ENCODE peak calls at places on chromosomes 1 and 21, in nine cellular contexts. C is SJCRH30, P is K562, V is uterus, K is kidney, F is pancreas, N is fibroblast of lung, B is brain microvascular endothelial cell, T is right atrium auricular region. W is an unnamed sample.

GRCh38 chr1:65235867-65236805 is 73.2 kb upstream of the DNAJC6 start:
- DNase-seq in T (no peak), C (no peak), N (peak; percentile 54), B (no peak), K (no peak), F (no peak), P (peak; percentile 43), V (no peak), W (no peak)

GRCh38 chr1:119682141-119682540 is 29.6 kb upstream of the PHGDH start:
- DNase-seq in T (no peak), C (no peak), P (no peak), B (no peak), N (no peak), K (no peak), F (no peak), V (no peak), W (no peak)

GRCh38 chr1:39971138-39971537 is 16.2 kb downstream of the MFSD2A start:
- DNase-seq in T (no peak), V (no peak), P (no peak), B (no peak), N (no peak), K (no peak), C (no peak), F (no peak), W (no peak)

GRCh38 chr1:217333939-217334338 is 297.0 kb downstream of the GPATCH2 start:
- DNase-seq in T (no peak), N (peak; percentile 52), F (no peak), B (no peak), K (no peak), V (no peak), C (peak; percentile 41), P (peak; percentile 12), W (no peak)

GRCh38 chr1:41913025-41913424 is 5.7 kb downstream of the HIVEP3 start:
- DNase-seq in N (no peak), V (no peak), P (no peak), B (no peak), K (no peak), T (no peak), F (no peak), C (no peak), W (no peak)

GRCh38 chr1:218772575-218772974 is 401.1 kb upstream of the LYPLAL1 start:
- DNase-seq in V (no peak), B (peak; percentile 20), K (no peak), N (peak; percentile 65), C (no peak), T (no peak), F (no peak), P (no peak), W (no peak)

GRCh38 chr1:98963359-98963758 is 41.3 kb downstream of the PLPPR5 start:
- DNase-seq in K (no peak), C (no peak), F (no peak), V (no peak), T (no peak), N (no peak), B (peak; percentile 64), P (no peak), W (no peak)

GRCh38 chr1:157774412-157774811 is 2.5 kb downstream of the FCRL2 start:
- DNase-seq in C (no peak), K (no peak), P (no peak), B (no peak), N (no peak), V (no peak), T (no peak), F (no peak), W (no peak)

GRCh38 chr1:164673584-164674214 is 114.7 kb downstream of the PBX1 start:
- DNase-seq in F (no peak), K (no peak), B (no peak), T (no peak), N (no peak), P (peak; percentile 72), V (no peak), C (no peak), W (no peak)

GRCh38 chr1:4760088-4760487 is 105.7 kb downstream of the AJAP1 start:
- DNase-seq in P (no peak), C (no peak), B (no peak), V (no peak), F (no peak), N (no peak), K (no peak), T (no peak), W (no peak)

GRCh38 chr1:183105449-183105848 is 80.6 kb upstream of the LAMC2 start:
- DNase-seq in P (no peak), F (no peak), V (no peak), N (peak; percentile 86), K (no peak), T (no peak), C (no peak), B (peak; percentile 32), W (no peak)

GRCh38 chr1:184567016-184567415 is 180.2 kb downstream of the C1orf21 start:
- DNase-seq in C (no peak), B (no peak), N (no peak), V (no peak), T (no peak), P (no peak), F (no peak), K (no peak), W (no peak)

GRCh38 chr1:155178441-155179106 is 4.9 kb downstream of the TRIM46 start:
- DNase-seq in T (no peak), N (no peak), F (peak; percentile 31), K (peak; percentile 79), V (peak; percentile 26), B (no peak), C (no peak), P (no peak), W (no peak)

GRCh38 chr1:44447051-44447806 is 42.2 kb downstream of the RNF220 start:
- DNase-seq in N (peak; percentile 3), B (no peak), C (no peak), P (no peak), T (no peak), F (no peak), K (no peak), V (no peak), W (no peak)

GRCh38 chr1:206005234-206005633 is 2.0 kb upstream of the RAB7B start:
- DNase-seq in C (no peak), P (no peak), N (no peak), T (no peak), B (no peak), K (no peak), F (no peak), V (no peak), W (no peak)

GRCh38 chr1:17502326-17502778 is 37.1 kb upstream of the ARHGEF10L start:
- DNase-seq in P (peak; percentile 79), F (peak; percentile 89), V (peak; percentile 85), T (peak; percentile 88), N (peak; percentile 93), B (peak; percentile 79), K (peak; percentile 94), C (peak; percentile 89), W (peak; percentile 7)

GRCh38 chr1:211876849-211877248 is 46.3 kb upstream of the LPGAT1 start:
- DNase-seq in V (no peak), C (no peak), N (no peak), K (no peak), F (no peak), P (no peak), B (no peak), T (no peak), W (no peak)

GRCh38 chr21:36959020-36959835 is 7.2 kb downstream of the HLCS start:
- DNase-seq in F (no peak), V (no peak), C (no peak), B (no peak), P (no peak), T (no peak), K (no peak), N (no peak), W (no peak)

DNA sequence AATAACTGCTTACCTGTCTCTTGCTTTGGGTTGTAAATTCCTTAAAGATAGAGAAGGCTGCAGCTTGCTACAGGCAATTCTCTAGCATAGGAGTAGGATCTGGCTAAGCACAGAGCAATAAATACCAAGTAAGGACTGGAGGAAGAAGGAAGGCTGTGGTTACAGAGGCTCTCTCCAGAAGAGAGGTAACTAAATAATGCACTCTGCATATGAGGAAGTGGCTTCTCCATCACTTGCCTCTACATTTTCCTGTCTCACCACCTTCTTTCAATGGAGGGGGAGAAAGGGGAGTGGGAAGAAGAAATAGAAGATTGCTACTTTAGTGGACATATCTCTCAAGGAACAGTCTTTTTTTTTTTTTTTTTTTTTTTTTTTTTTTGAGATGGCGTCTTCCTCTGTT is 60.9 kb upstream of the LAX1 start:
- DNase-seq in P (no peak), F (no peak), B (no peak), N (no peak), T (no peak), K (no peak), C (no peak), V (no peak), W (no peak)
- H3K36me3 ChIP-seq in P (peaks cover 58% of the 10 kb centered on the region), F (no peaks in the 10 kb centered on the region), B (peaks cover 61% of the 10 kb centered on the region), N (peaks cover 41% of the 10 kb centered on the region), T (peaks cover 100% of the 10 kb centered on the region), K (peaks cover 13% of the 10 kb centered on the region), C (no peaks in the 10 kb centered on the region), V (no peaks in the 10 kb centered on the region), W (peaks cover 17% of the 10 kb centered on the region)

GRCh38 chr1:27931184-27931583 is 3.6 kb upstream of the SMPDL3B start:
- DNase-seq in N (no peak), P (no peak), B (no peak), K (no peak), F (no peak), C (no peak), T (no peak), V (no peak), W (no peak)
- H3K36me3 ChIP-seq in N (no peaks in the 10 kb centered on the region), P (no peaks in the 10 kb centered on the region), B (no peaks in the 10 kb centered on the region), K (no peaks in the 10 kb centered on the region), F (no peaks in the 10 kb centered on the region), C (no peaks in the 10 kb centered on the region), T (no peaks in the 10 kb centered on the region), V (no peaks in the 10 kb centered on the region), W (no peaks in the 10 kb centered on the region)

GRCh38 chr1:201808633-201808990 is 20.3 kb upstream of the IPO9 start:
- DNase-seq in T (no peak), V (no peak), C (no peak), N (no peak), K (no peak), P (no peak), F (no peak), B (no peak), W (no peak)
- H3K36me3 ChIP-seq in T (peaks cover 81% of the 10 kb centered on the region), V (no peaks in the 10 kb centered on the region), C (peaks cover 86% of the 10 kb centered on the region), N (peaks cover 55% of the 10 kb centered on the region), K (peaks cover 21% of the 10 kb centered on the region), P (peaks cover 34% of the 10 kb centered on the region), F (no peaks in the 10 kb centered on the region), B (peaks cover 98% of the 10 kb centered on the region), W (no peaks in the 10 kb centered on the region)

GRCh38 chr1:46013566-46013965 is 118.9 kb downstream of the PIK3R3 start:
- DNase-seq in V (no peak), C (no peak), T (peak; percentile 18), N (no peak), P (no peak), B (no peak), F (no peak), K (no peak), W (no peak)

GRCh38 chr1:46005594-46005993 is 126.8 kb downstream of the PIK3R3 start:
- DNase-seq in V (no peak), P (no peak), K (no peak), T (no peak), B (no peak), C (no peak), N (no peak), F (no peak), W (no peak)

GRCh38 chr1:46008585-46008984 is 123.8 kb downstream of the PIK3R3 start:
- DNase-seq in N (no peak), B (no peak), T (no peak), F (no peak), V (no peak), C (no peak), K (no peak), P (no peak), W (no peak)

GRCh38 chr1:46011121-46011695 is 121.2 kb downstream of the PIK3R3 start:
- DNase-seq in F (no peak), K (no peak), N (no peak), C (no peak), B (no peak), V (no peak), P (no peak), T (no peak), W (no peak)

GRCh38 chr1:46010611-46011010 is 121.8 kb downstream of the PIK3R3 start:
- DNase-seq in P (no peak), N (no peak), B (no peak), K (no peak), F (no peak), V (no peak), T (no peak), C (no peak), W (no peak)
- H3K36me3 ChIP-seq in P (peaks cover 66% of the 10 kb centered on the region), N (peaks cover 2% of the 10 kb centered on the region), B (peaks cover 34% of the 10 kb centered on the region), K (peaks cover 17% of the 10 kb centered on the region), F (no peaks in the 10 kb centered on the region), V (no peaks in the 10 kb centered on the region), T (peaks cover 69% of the 10 kb centered on the region), C (peaks cover 46% of the 10 kb centered on the region), W (no peaks in the 10 kb centered on the region)

W was measured in CD8-positive, alpha-beta T cell.